ENCODE peak calls at places on chromosomes 12 and 14, in ten cellular contexts. G, H, A, V, S, J, N, I, F and P are unnamed samples.

GRCh38 chr12:58540480-58541299 is 379.6 kb downstream of the LRIG3 start:
- DNase-seq in G (peak; percentile 88), H (no peak), A (peak; percentile 23), V (peak; percentile 48), S (peak; percentile 77), J (peak; percentile 75), N (peak; percentile 84), I (peak; percentile 86), F (peak; percentile 79), P (peak; percentile 78)

GRCh38 chr12:99772274-99772673 is 124.7 kb downstream of the GARIN6 start:
- DNase-seq in G (no peak), H (no peak), A (no peak), V (no peak), S (no peak), J (no peak), N (no peak), I (no peak), F (no peak), P (no peak)

GRCh38 chr14:88614218-88614907 is 51.5 kb downstream of the ZC3H14 start:
- DNase-seq in G (peak; percentile 70), H (peak; percentile 30), A (no peak), V (peak; percentile 45), S (no peak), J (no peak), N (no peak), I (peak; percentile 45), F (peak; percentile 10), P (peak; percentile 17)

GRCh38 chr12:11089246-11089645 is 2.9 kb downstream of the TAS2R43 start:
- DNase-seq in G (no peak), H (no peak), A (no peak), V (no peak), S (no peak), J (no peak), N (no peak), I (no peak), F (no peak), P (no peak)

GRCh38 chr12:68733661-68734071 is 12.3 kb upstream of the SLC35E3 start:
- DNase-seq in G (peak; percentile 50), H (no peak), A (no peak), V (no peak), S (no peak), J (no peak), N (no peak), I (peak; percentile 81), F (peak; percentile 10), P (peak; percentile 16)

GRCh38 chr12:92300781-92301180 is 155.1 kb upstream of the BTG1 start:
- DNase-seq in G (no peak), H (no peak), A (no peak), V (no peak), S (no peak), J (no peak), N (no peak), I (no peak), F (no peak), P (no peak)

GRCh38 chr12:89756638-89757321 is 48.1 kb upstream of the ATP2B1 start:
- DNase-seq in G (peak; percentile 100), H (peak; percentile 79), A (no peak), V (peak; percentile 91), S (no peak), J (no peak), N (no peak), I (peak; percentile 94), F (peak; percentile 99), P (peak; percentile 98)

GRCh38 chr12:113392563-113392962 is 11.1 kb downstream of the SDS start:
- DNase-seq in G (no peak), H (no peak), A (no peak), V (no peak), S (no peak), J (no peak), N (no peak), I (no peak), F (no peak), P (no peak)

GRCh38 chr12:69500631-69501030 is 30.4 kb downstream of the FRS2 start:
- DNase-seq in G (peak; percentile 50), H (no peak), A (no peak), V (peak; percentile 59), S (no peak), J (no peak), N (no peak), I (no peak), F (no peak), P (no peak)

GRCh38 chr12:126668961-126669360 is 1598.0 kb upstream of the TMEM132C start:
- DNase-seq in G (peak; percentile 67), H (no peak), A (no peak), V (peak; percentile 16), S (no peak), J (no peak), N (no peak), I (peak; percentile 29), F (no peak), P (peak; percentile 59)

GRCh38 chr12:74892057-74892633 is 317.5 kb downstream of the KCNC2 start:
- DNase-seq in G (no peak), H (no peak), A (no peak), V (no peak), S (no peak), J (no peak), N (no peak), I (no peak), F (no peak), P (no peak)

GRCh38 chr12:51836012-51836832 is 12.3 kb downstream of the FIGNL2 start:
- DNase-seq in G (no peak), H (no peak), A (no peak), V (peak; percentile 46), S (peak; percentile 61), J (no peak), N (peak; percentile 51), I (no peak), F (no peak), P (peak; percentile 33)

GRCh38 chr14:68978550-68978911 is 571 bp downstream of the ACTN1 start:
- DNase-seq in G (peak; percentile 55), H (peak; percentile 62), A (no peak), V (peak; percentile 63), S (peak; percentile 86), J (peak; percentile 71), N (peak; percentile 85), I (no peak), F (no peak), P (peak; percentile 61)

GRCh38 chr14:68977741-68978549 is 1.2 kb downstream of the ACTN1 start:
- DNase-seq in G (peak; percentile 95), H (peak; percentile 52), A (peak; percentile 40), V (peak; percentile 92), S (peak; percentile 69), J (peak; percentile 68), N (peak; percentile 64), I (peak; percentile 74), F (peak; percentile 93), P (peak; percentile 91)

GRCh38 chr14:68979722-68980552 is 835 bp upstream of the ACTN1 start:
- DNase-seq in G (peak; percentile 70), H (no peak), A (no peak), V (peak; percentile 84), S (peak; percentile 63), J (peak; percentile 38), N (peak; percentile 59), I (no peak), F (no peak), P (peak; percentile 59)

GRCh38 chr14:68977137-68977740 is 1.9 kb downstream of the ACTN1 start:
- DNase-seq in G (no peak), H (no peak), A (no peak), V (no peak), S (no peak), J (no peak), N (no peak), I (no peak), F (no peak), P (no peak)

GRCh38 chr14:68979021-68979721 is at the start of gene ACTN1:
- DNase-seq in G (peak; percentile 99), H (peak; percentile 73), A (peak; percentile 68), V (peak; percentile 97), S (peak; percentile 88), J (peak; percentile 77), N (peak; percentile 92), I (peak; percentile 98), F (peak; percentile 96), P (peak; percentile 98)
- TF ChIP-seq CTCF in G (no peak), H (no peak), A (no peak), V (no peak), S (no peak), J (no peak), N (no peak), I (no peak), F (no peak), P (no peak)

GRCh38 chr14:104665663-104666522 is 23.5 kb upstream of the INF2 start:
- DNase-seq in G (no peak), H (no peak), A (no peak), V (no peak), S (peak; percentile 62), J (no peak), N (no peak), I (no peak), F (no peak), P (peak; percentile 48)
- TF ChIP-seq CTCF in G (peak; percentile 29), H (peak; percentile 22), A (no peak), V (no peak), S (no peak), J (no peak), N (no peak), I (peak; percentile 61), F (peak; percentile 4), P (peak; percentile 15)

GRCh38 chr14:52089208-52089607 is 20.3 kb upstream of the NID2 start:
- DNase-seq in G (peak; percentile 28), H (no peak), A (no peak), V (no peak), S (no peak), J (no peak), N (no peak), I (no peak), F (no peak), P (no peak)
- TF ChIP-seq CTCF in G (no peak), H (no peak), A (no peak), V (no peak), S (no peak), J (no peak), N (no peak), I (no peak), F (no peak), P (no peak)

DNA sequence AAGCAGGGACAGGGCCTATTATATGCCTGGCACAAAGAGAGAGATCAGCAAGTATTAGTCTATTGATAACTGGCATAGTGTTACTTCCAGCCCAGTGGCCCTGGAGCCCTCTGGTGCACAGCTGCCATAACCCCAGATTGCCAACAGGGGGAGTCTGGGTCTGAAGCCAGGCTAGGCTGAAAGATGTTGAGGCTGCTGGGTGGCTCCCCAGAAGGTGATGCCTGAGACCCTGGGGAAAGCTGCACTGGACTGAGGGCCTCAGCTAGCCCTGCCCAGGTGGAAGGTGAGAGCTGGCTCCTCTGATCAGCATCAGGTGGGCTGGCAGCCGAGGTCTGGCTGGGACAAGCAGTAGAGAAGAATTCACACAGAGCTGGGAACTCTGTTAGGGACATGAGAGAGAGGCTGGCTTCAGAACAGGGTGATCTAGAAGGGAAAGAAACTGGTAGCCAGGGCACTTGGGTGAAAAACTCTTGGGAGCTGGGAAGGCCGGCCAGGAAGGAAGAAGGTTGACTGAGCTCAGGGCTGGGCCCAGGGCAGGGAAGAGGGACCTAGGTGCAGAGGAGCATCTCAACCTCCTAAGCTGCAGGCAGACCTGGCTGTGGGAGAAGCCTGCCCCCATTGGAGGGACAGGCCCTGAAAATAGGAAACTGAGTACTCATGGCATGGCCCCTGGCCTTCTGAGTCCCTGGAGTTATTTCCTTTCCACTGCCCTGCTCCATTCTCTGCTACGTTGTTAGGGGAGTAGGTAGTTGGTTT is 3.9 kb downstream of the GZMH start:
- DNase-seq in G (peak; percentile 3), H (peak; percentile 78), A (no peak), V (peak; percentile 42), S (peak; percentile 54), J (peak; percentile 53), N (peak; percentile 82), I (no peak), F (no peak), P (peak; percentile 24)
- TF ChIP-seq CTCF in G (peak; percentile 46), H (peak; percentile 91), A (no peak), V (peak; percentile 63), S (peak; percentile 59), J (peak; percentile 78), N (peak; percentile 97), I (peak; percentile 31), F (peak; percentile 21), P (peak; percentile 74)